ENCODE peak calls at places on chromosomes 16 and 17, in four cellular contexts. Q is K562, K is GM12891, G is GM12878. W is an unnamed sample.

GRCh38 chr16:3112058-3112880 is at the start of gene ZNF205:
- DNase-seq in G (no peak), Q (peak), K (no peak), W (no peak)

GRCh38 chr17:67637901-67638641 is 79.7 kb upstream of the NOL11 start:
- DNase-seq in K (no peak), G (no peak), Q (no peak), W (no peak)

GRCh38 chr17:36511216-36511615 is 23.5 kb downstream of the MYO19 start:
- DNase-seq in G (no peak), Q (no peak), K (no peak), W (no peak)

GRCh38 chr17:32792207-32792606 is 84.7 kb downstream of the MYO1D start:
- DNase-seq in K (no peak), G (no peak), Q (no peak), W (no peak)

GRCh38 chr16:59296002-59296401 is 561.9 kb upstream of the GOT2 start:
- DNase-seq in K (no peak), G (no peak), Q (no peak), W (no peak)

GRCh38 chr17:17467021-17467420 is 9.8 kb upstream of the MED9 start:
- DNase-seq in Q (no peak), K (no peak), G (no peak), W (no peak)

GRCh38 chr17:82198092-82198491 is 14.6 kb downstream of the CCDC57 start:
- DNase-seq in Q (no peak), K (no peak), G (no peak), W (no peak)

GRCh38 chr17:41340934-41341861 is 9.4 kb downstream of the KRT33A start:
- DNase-seq in G (peak), Q (no peak), K (no peak), W (no peak)

GRCh38 chr17:31598921-31599571 is 207.6 kb downstream of the RAB11FIP4 start:
- DNase-seq in G (no peak), Q (no peak), K (no peak), W (no peak)

GRCh38 chr16:54927125-54928015 is 3.3 kb upstream of the IRX5 start:
- DNase-seq in Q (no peak), K (no peak), G (no peak), W (no peak)

GRCh38 chr17:16338391-16338790 is 14.9 kb downstream of the CENPV start:
- DNase-seq in K (no peak), G (no peak), Q (no peak), W (no peak)

GRCh38 chr17:73261952-73262675 is 434 bp upstream of the CPSF4L start:
- DNase-seq in Q (no peak), G (no peak), K (no peak), W (peak)

GRCh38 chr17:57902800-57903759 is 52.1 kb downstream of the CUEDC1 start:
- DNase-seq in G (peak), K (no peak), Q (no peak), W (peak)

GRCh38 chr17:30414486-30414885 is 35.8 kb downstream of the CPD start:
- DNase-seq in Q (no peak), K (no peak), G (no peak), W (no peak)

GRCh38 chr17:30415491-30415890 is 36.8 kb downstream of the CPD start:
- DNase-seq in G (no peak), K (no peak), Q (no peak), W (no peak)

GRCh38 chr17:30413109-30413508 is 34.4 kb downstream of the CPD start:
- DNase-seq in G (no peak), Q (no peak), K (no peak), W (no peak)
- TF ChIP-seq SPI1 in G (no peak), Q (no peak), K (no peak), W (no peak)

GRCh38 chr16:8855051-8855786 is 13.6 kb downstream of the CARHSP1 start:
- DNase-seq in G (no peak), Q (peak), K (no peak), W (no peak)

GRCh38 chr16:8853150-8853549 is 15.7 kb downstream of the CARHSP1 start:
- DNase-seq in K (no peak), G (no peak), Q (no peak), W (no peak)

GRCh38 chr16:8852534-8852933 is 16.3 kb downstream of the CARHSP1 start:
- DNase-seq in G (no peak), Q (no peak), K (no peak), W (no peak)

GRCh38 chr16:8854298-8854948 is 14.4 kb downstream of the CARHSP1 start:
- DNase-seq in Q (no peak), K (no peak), G (no peak), W (no peak)

DNA sequence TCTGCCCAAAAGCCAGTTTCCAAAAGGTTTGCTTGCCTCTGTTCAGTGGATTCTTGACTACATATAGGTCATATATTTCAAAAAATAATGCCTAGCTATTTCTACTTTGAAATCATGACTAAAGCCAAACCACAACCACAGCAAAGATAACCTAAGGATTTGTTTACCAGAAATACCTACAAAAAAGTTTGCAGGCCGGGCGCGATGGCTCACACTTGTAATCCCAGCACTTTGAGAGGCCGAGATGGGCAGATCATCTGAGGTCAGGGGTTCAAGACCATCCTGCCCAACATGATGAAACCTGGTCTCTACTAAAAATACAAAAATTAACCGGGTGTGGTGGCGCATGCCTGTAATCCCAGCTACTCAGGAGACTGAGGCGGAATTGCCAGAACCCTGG is 15.2 kb downstream of the CARHSP1 start:
- DNase-seq in G (no peak), Q (no peak), K (no peak), W (no peak)
- TF ChIP-seq SPI1 in G (no peak), Q (no peak), K (no peak), W (no peak)

GRCh38 chr17:64632606-64633005 is 29.5 kb downstream of the SMURF2 start:
- DNase-seq in Q (no peak), K (no peak), G (no peak), W (no peak)

GRCh38 chr17:64632193-64632592 is 29.9 kb downstream of the SMURF2 start:
- DNase-seq in K (no peak), Q (no peak), G (no peak), W (no peak)

GRCh38 chr17:64638552-64639198 is 23.4 kb downstream of the SMURF2 start:
- DNase-seq in G (no peak), Q (no peak), K (no peak), W (no peak)

GRCh38 chr17:64634217-64634616 is 27.9 kb downstream of the SMURF2 start:
- DNase-seq in Q (no peak), K (no peak), G (no peak), W (no peak)

DNA sequence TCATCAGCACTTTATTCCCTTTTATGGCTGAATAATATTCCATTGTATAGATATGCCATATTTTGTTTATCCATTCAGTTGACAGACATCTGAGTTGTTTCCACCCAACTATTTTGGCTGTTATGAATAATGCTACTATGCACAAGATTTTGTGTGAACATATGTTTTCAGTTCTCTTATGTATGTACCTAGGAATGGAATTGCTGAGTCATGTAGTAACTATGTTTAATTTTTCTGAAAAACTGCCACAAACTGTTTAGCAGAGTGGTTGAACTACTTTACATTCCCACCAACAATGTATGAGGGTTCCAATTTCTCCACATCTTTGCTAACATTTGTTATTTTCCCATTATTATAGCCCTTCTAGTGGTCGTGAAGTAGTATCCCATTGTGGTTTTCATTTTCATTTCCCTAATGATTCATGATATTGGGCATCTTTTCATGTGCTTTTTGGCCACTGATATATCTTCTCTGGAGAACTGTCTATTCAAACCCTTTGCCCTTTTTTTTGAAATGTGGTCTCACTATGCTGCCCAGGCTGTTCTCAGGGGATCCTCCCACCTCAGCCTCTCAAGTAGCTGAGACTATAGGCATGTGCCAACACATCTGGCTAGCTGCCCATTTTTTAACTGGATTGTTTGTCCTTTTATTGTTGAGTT is 26.3 kb downstream of the SMURF2 start:
- DNase-seq in K (no peak), G (peak), Q (no peak), W (no peak)
- TF ChIP-seq SPI1 in K (no peak), G (peak), Q (no peak), W (no peak)

DNA sequence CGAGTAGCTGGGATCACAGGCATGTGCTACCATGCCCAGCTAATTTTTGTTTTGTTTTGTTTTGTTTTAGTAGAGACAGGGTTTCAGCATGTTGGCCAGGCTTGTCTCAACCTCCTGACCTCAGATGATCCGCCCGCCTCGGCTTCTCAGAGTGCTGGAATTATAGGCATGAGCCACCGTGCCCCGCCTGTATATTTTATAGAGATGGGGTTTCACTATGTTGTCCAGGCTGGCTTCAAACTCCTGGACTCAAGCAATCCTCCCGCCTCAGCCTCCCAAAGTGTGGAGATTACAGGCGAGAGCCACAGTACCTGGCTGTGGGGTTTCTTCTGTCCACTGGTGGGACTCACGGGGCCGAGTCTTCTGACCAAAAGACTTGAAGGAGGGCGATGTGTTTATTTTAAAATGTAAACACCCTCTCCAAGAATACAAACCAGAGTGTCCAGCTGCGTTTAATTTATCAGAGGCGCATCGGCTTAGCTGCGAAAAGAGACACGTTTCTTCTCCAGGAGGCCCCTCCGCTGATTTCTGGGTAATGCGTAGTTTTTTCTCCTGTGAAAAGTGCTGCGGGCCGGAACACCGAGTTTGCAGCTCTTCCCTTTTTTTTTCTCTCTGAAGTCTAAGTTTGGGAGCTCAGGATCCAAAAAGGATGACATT is 86.9 kb upstream of the CIBAR2 start:
- DNase-seq in G (no peak), K (no peak), Q (no peak), W (no peak)
- TF ChIP-seq SPI1 in G (no peak), K (no peak), Q (peak), W (no peak)